ENCODE peak calls at places on chromosomes 16 and 17, in seven cellular contexts. F is astrocyte of the cerebellum, M is upper lobe of right lung, I is HCT116, T is lung, O is activated B cell treated with CpG ODN at 0.5 μM for 24 hours, L is uterus. S is an unnamed sample.

GRCh38 chr16:29824589-29825144 is 4.4 kb downstream of the MVP start:
- DNase-seq in M (no peak), O (no peak), L (no peak), T (no peak), I (no peak), F (peak), S (no peak)

GRCh38 chr16:1979271-1980025 is 1.8 kb downstream of the NOXO1 start:
- DNase-seq in L (no peak), I (no peak), T (peak), O (no peak), F (no peak), M (peak), S (no peak)

GRCh38 chr17:61393904-61394629 is 5.6 kb upstream of the TBX2 start:
- DNase-seq in O (no peak), I (no peak), L (no peak), F (no peak), T (no peak), M (no peak), S (no peak)

GRCh38 chr17:13491916-13492315 is 109.8 kb downstream of the HS3ST3A1 start:
- DNase-seq in F (peak), L (no peak), T (no peak), O (no peak), M (no peak), I (no peak), S (no peak)

GRCh38 chr16:89565506-89566372 is 5.3 kb downstream of the RPL13 start:
- DNase-seq in I (peak), T (peak), L (no peak), M (peak), F (no peak), O (peak), S (peak)

GRCh38 chr17:42679492-42680330 is 1.9 kb downstream of the CCR10 start:
- DNase-seq in L (peak), M (peak), I (no peak), F (no peak), T (peak), O (peak), S (peak)

GRCh38 chr17:59565959-59566324 is 532 bp downstream of the DHX40 start:
- DNase-seq in M (peak), L (peak), I (peak), F (peak), T (peak), O (no peak), S (peak)

GRCh38 chr17:18888766-18889290 is 30.9 kb downstream of the PRPSAP2 start:
- DNase-seq in M (no peak), L (no peak), I (no peak), F (no peak), O (no peak), T (no peak), S (no peak)

GRCh38 chr17:29927546-29927945 is 2.5 kb downstream of the SSH2 start:
- DNase-seq in O (no peak), F (no peak), I (no peak), M (no peak), L (no peak), T (no peak), S (no peak)

GRCh38 chr17:78130080-78130438 is 512 bp upstream of the TMC8 start:
- DNase-seq in T (no peak), O (no peak), M (no peak), I (no peak), F (no peak), L (no peak), S (no peak)

GRCh38 chr17:58525239-58525638 is 10.8 kb upstream of the MTMR4 start:
- DNase-seq in I (no peak), F (peak), L (peak), T (no peak), M (no peak), O (no peak), S (no peak)

GRCh38 chr16:13507530-13507929 is 412.4 kb upstream of the ERCC4 start:
- DNase-seq in O (no peak), M (no peak), I (no peak), F (no peak), L (no peak), T (no peak), S (no peak)

DNA sequence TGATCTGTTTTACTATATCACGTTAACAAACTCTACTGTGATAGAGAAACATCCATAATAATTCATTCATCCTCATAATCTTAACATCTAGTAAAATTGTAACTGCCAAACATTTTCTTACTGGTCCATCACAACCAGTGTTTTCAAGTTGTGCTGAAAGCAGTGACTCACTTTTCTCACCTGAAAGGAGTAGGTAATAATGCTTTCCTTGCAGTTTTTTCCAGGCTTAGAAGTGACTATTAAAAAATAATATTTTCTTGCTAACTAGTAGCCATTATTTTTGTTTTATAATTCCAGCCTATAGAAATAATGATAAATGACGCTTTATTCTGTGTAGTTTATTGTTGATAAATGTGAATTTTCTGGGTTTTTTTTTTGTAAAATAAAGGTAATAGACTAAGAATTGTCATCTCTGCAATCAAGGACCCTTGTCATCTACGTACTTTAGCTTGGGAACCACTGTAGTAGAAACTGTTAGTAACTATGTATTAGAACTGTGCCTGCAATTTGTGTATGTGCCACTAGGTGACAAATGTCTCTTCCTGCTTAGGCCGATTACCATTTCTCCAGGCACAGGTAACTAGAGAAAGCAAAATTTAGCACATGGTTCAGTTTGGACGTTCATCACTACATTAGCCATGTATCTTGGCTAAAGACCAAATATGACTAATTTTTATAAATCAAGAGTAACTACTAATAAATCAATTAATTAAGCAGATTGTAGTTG is 409.4 kb upstream of the ERCC4 start:
- DNase-seq in O (no peak), F (no peak), M (no peak), T (no peak), L (no peak), I (no peak), S (no peak)
- TF ChIP-seq CTCF in O (no peak), F (no peak), M (no peak), T (no peak), L (no peak), I (no peak), S (peak)

DNA sequence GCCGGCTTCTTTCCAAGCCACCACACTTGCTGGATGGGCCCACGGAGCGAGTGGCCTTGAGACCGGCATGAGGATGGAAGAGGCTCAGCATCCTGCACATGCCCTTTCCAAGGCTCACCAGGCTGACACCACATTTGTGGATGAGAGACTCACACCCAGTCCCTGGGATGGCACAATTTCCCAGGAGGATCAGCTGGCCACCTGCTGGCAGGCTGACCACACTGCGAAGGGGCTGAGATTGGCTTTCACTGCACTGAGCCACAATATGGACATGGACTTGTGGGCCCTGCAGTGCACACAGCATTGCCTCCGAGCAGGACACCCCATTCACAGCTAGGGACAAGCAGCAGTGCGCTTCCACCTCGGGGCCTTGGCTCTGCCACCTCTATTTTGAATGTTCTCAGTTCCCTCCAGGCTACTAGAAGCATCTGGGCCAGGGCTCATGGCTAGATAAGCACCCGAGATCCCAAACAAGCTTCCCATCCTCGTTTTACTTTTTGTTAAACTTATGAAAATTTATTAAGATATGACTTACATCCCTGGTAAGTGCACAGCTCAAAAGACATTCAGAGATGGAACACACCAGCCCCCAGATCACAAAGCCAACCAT is 25.3 kb upstream of the KSR1 start:
- DNase-seq in L (peak), O (no peak), I (peak), M (peak), T (no peak), F (no peak), S (peak)
- TF ChIP-seq CTCF in L (peak), O (no peak), I (peak), M (peak), T (peak), F (peak), S (peak)

GRCh38 chr16:53944026-53944425 is 240.1 kb downstream of the FTO start:
- DNase-seq in F (no peak), M (no peak), L (no peak), T (no peak), O (no peak), I (no peak), S (no peak)
- TF ChIP-seq CTCF in F (no peak), M (no peak), L (no peak), T (no peak), O (no peak), I (no peak), S (no peak)

DNA sequence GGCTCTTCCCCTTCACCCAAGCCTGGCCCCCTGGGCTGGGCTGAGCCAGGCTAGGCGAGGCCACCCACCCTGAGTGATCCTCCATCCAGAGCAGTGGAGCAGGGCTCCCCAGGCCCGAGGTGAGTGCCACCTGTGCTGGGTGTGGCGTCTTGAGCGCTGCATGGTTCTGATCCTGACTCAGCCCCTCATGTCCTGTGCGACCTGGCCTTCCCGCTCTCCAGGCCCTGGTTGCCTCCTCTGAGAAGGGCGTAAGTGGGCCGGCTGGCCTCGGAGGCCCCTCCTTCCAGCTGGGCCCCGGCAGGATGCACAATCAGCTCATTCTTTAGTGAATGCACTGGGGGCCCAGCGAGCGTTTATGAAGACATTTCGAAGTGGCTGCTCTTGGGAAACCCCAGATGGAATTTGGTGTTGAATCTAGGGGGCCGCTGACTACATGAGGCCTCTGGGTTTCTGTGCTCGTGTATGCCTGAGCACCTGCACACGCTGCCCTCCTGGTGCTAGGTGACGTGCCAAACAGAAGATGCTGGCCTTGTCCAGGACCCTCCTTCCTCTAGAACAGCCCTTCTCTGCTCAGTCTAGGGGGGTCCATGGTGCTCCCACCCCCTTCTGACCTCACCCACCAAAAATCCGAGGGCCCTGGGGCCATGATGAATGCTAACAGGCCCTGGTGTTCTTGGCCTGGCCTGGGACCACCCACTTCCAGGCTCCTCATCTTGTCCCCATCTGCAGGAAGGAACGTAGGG is 3.7 kb upstream of the TMEM92 start:
- DNase-seq in L (peak), M (peak), O (peak), F (no peak), T (peak), I (no peak), S (no peak)
- TF ChIP-seq CTCF in L (peak), M (no peak), O (no peak), F (no peak), T (no peak), I (no peak), S (no peak)

DNA sequence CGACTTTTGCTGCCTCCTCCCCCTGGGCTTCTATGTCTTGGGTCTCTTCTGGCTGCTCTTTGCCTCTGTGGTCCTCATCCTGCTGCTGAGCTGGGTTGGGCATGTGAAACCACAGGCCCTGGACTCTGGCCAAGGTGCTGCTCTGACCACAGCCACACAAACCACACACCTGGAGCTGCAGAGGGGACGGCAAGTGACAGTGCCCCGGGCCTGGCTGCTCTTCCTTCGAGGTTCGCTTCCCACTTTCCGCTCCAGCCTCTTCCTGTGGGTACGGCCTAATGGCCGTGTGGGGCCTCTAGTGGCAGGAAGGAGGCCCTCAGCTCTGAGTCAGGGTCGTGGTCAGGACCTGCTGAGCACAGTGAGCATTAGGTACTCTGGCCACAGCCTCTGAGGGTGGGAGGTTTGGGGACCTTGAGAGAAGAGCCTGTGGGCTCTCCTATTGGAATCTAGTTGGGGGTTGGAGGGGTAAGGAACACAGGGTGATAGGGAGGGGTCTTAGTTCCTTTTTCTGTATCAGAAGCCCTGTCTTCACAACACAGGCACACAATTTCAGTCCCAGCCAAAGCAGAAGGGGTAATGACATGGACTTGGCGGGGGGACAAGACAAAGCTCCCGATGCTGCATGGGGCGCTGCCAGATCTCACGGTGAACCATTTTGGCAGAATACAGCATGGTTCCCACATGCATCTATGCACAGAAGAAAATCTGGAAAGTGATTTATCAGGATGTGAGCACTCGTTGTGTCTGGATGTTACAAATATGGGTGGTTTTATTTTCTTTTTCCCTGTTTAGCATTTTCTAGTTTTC is 2.3 kb downstream of the GP1BA start:
- DNase-seq in F (no peak), O (no peak), I (no peak), L (no peak), T (no peak), M (peak), S (no peak)
- TF ChIP-seq CTCF in F (peak), O (no peak), I (no peak), L (no peak), T (no peak), M (peak), S (peak)

GRCh38 chr17:5747276-5747675 is 163.0 kb upstream of the NLRP1 start:
- DNase-seq in L (no peak), I (no peak), M (no peak), F (no peak), O (no peak), T (no peak), S (no peak)
- TF ChIP-seq CTCF in L (no peak), I (no peak), M (no peak), F (peak), O (no peak), T (no peak), S (no peak)

GRCh38 chr16:57730771-57731730 is 4.5 kb upstream of the KATNB1 start:
- DNase-seq in M (peak), L (no peak), T (no peak), I (no peak), F (no peak), O (no peak), S (no peak)
- TF ChIP-seq CTCF in M (no peak), L (no peak), T (no peak), I (no peak), F (no peak), O (no peak), S (no peak)

GRCh38 chr16:636206-637080 is at the start of gene METTL26:
- DNase-seq in F (peak), L (peak), I (peak), T (peak), M (peak), O (peak), S (peak)
- TF ChIP-seq CTCF in F (no peak), L (no peak), I (no peak), T (peak), M (no peak), O (no peak), S (peak)

GRCh38 chr16:15536813-15537212 is 102.4 kb downstream of the BMERB1 start:
- DNase-seq in F (no peak), I (no peak), M (no peak), T (no peak), L (no peak), O (no peak), S (no peak)

GRCh38 chr16:15538484-15538883 is 104.1 kb downstream of the BMERB1 start:
- DNase-seq in F (no peak), T (no peak), O (no peak), I (no peak), L (no peak), M (no peak), S (no peak)

GRCh38 chr16:15535772-15536171 is 101.4 kb downstream of the BMERB1 start:
- DNase-seq in I (no peak), L (no peak), T (no peak), F (no peak), M (no peak), O (no peak), S (no peak)

GRCh38 chr16:15542261-15542660 is 100.7 kb downstream of the MARF1 start:
- DNase-seq in T (no peak), O (no peak), M (no peak), I (no peak), F (no peak), L (no peak), S (no peak)

DNA sequence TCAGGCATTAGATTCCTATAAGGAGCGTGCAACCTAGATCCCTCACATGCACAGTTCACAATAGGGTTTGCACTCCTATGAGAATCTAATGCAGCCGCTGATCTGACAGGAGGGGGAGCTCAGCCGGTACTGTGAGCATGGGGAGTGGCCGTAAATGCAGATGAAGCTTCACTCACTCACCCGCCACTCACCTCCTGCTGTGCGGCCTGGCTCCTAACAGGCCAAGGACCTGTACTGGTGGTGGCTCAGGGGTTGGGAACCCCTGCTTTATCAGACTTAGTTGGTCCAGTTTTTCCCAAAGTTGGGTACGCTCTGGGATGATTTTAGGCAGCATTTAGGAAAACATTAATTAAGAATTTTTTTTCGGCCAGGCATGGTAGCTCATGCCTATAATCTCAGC is 103.8 kb downstream of the MARF1 start:
- DNase-seq in I (peak), L (no peak), F (no peak), M (no peak), T (no peak), O (no peak), S (no peak)
- TF ChIP-seq CTCF in I (no peak), L (no peak), F (no peak), M (no peak), T (no peak), O (no peak), S (no peak)

S was measured in progenitor cell of endocrine pancreas.